ENCODE peak calls at places on chromosome 16, in eight cellular contexts. One of them, this sample, is unnamed.

GRCh38 chr16:87212026-87212425 is 105.2 kb downstream of the C16orf95 start:
- DNase-seq in right lobe of liver: no peak
- DNase-seq in A549: peak
- DNase-seq in heart left ventricle: no peak
- DNase-seq in prostate gland: no peak
- DNase-seq in Peyer's patch: no peak
- DNase-seq in breast epithelium: no peak
- DNase-seq in GM12891: no peak
- DNase-seq in this sample: no peak

GRCh38 chr16:26396511-26397235 is 670.1 kb upstream of the C16orf82 start:
- DNase-seq in Peyer's patch: no peak
- DNase-seq in breast epithelium: no peak
- DNase-seq in A549: no peak
- DNase-seq in right lobe of liver: no peak
- DNase-seq in prostate gland: no peak
- DNase-seq in GM12891: no peak
- DNase-seq in heart left ventricle: no peak
- DNase-seq in this sample: no peak

GRCh38 chr16:24869033-24869432 is 23.3 kb downstream of the SLC5A11 start:
- DNase-seq in heart left ventricle: no peak
- DNase-seq in A549: no peak
- DNase-seq in breast epithelium: no peak
- DNase-seq in right lobe of liver: no peak
- DNase-seq in Peyer's patch: no peak
- DNase-seq in GM12891: no peak
- DNase-seq in prostate gland: no peak
- DNase-seq in this sample: no peak

GRCh38 chr16:77860944-77861343 is 72.6 kb downstream of the VAT1L start:
- DNase-seq in breast epithelium: no peak
- DNase-seq in GM12891: no peak
- DNase-seq in right lobe of liver: no peak
- DNase-seq in prostate gland: no peak
- DNase-seq in heart left ventricle: no peak
- DNase-seq in Peyer's patch: no peak
- DNase-seq in A549: no peak
- DNase-seq in this sample: no peak

GRCh38 chr16:28317040-28317880 is 24.9 kb downstream of the SBK1 start:
- DNase-seq in breast epithelium: no peak
- DNase-seq in heart left ventricle: peak
- DNase-seq in right lobe of liver: peak
- DNase-seq in GM12891: peak
- DNase-seq in prostate gland: peak
- DNase-seq in Peyer's patch: peak
- DNase-seq in A549: peak
- DNase-seq in this sample: peak

GRCh38 chr16:81005644-81006471 is 827 bp downstream of the CMC2 start:
- DNase-seq in right lobe of liver: no peak
- DNase-seq in breast epithelium: no peak
- DNase-seq in heart left ventricle: peak
- DNase-seq in GM12891: no peak
- DNase-seq in prostate gland: no peak
- DNase-seq in Peyer's patch: no peak
- DNase-seq in A549: peak
- DNase-seq in this sample: no peak

GRCh38 chr16:89646906-89647305 is 10.6 kb downstream of the CHMP1A start:
- DNase-seq in breast epithelium: no peak
- DNase-seq in prostate gland: no peak
- DNase-seq in heart left ventricle: no peak
- DNase-seq in GM12891: no peak
- DNase-seq in A549: no peak
- DNase-seq in right lobe of liver: no peak
- DNase-seq in Peyer's patch: no peak
- DNase-seq in this sample: no peak

GRCh38 chr16:83212301-83212841 is 585.6 kb downstream of the CDH13 start:
- DNase-seq in heart left ventricle: no peak
- DNase-seq in right lobe of liver: no peak
- DNase-seq in A549: no peak
- DNase-seq in prostate gland: no peak
- DNase-seq in breast epithelium: no peak
- DNase-seq in GM12891: no peak
- DNase-seq in Peyer's patch: no peak
- DNase-seq in this sample: no peak

GRCh38 chr16:5584100-5584499 is 486.5 kb upstream of the EEF2KMT start:
- DNase-seq in heart left ventricle: no peak
- DNase-seq in breast epithelium: no peak
- DNase-seq in prostate gland: no peak
- DNase-seq in A549: no peak
- DNase-seq in Peyer's patch: no peak
- DNase-seq in right lobe of liver: no peak
- DNase-seq in GM12891: no peak
- DNase-seq in this sample: no peak

GRCh38 chr16:51035110-51035498 is 116.0 kb downstream of the SALL1 start:
- DNase-seq in prostate gland: no peak
- DNase-seq in Peyer's patch: no peak
- DNase-seq in GM12891: no peak
- DNase-seq in heart left ventricle: peak
- DNase-seq in breast epithelium: no peak
- DNase-seq in A549: no peak
- DNase-seq in right lobe of liver: no peak
- DNase-seq in this sample: no peak

GRCh38 chr16:83441523-83441922 is 366.3 kb upstream of the HSBP1 start:
- DNase-seq in right lobe of liver: no peak
- DNase-seq in breast epithelium: no peak
- DNase-seq in GM12891: no peak
- DNase-seq in heart left ventricle: no peak
- DNase-seq in Peyer's patch: no peak
- DNase-seq in prostate gland: no peak
- DNase-seq in A549: no peak
- DNase-seq in this sample: no peak

GRCh38 chr16:11914759-11915643 is 755 bp downstream of the GSPT1 start:
- DNase-seq in prostate gland: peak
- DNase-seq in A549: peak
- DNase-seq in breast epithelium: no peak
- DNase-seq in right lobe of liver: peak
- DNase-seq in Peyer's patch: peak
- DNase-seq in GM12891: peak
- DNase-seq in heart left ventricle: peak
- DNase-seq in this sample: peak

GRCh38 chr16:87235810-87236515 is 81.2 kb downstream of the C16orf95 start:
- DNase-seq in right lobe of liver: no peak
- DNase-seq in GM12891: peak
- DNase-seq in prostate gland: no peak
- DNase-seq in breast epithelium: no peak
- DNase-seq in Peyer's patch: no peak
- DNase-seq in heart left ventricle: no peak
- DNase-seq in A549: no peak
- DNase-seq in this sample: no peak

GRCh38 chr16:31007684-31008083 is 2.8 kb downstream of the STX1B start:
- DNase-seq in Peyer's patch: no peak
- DNase-seq in A549: no peak
- DNase-seq in GM12891: no peak
- DNase-seq in right lobe of liver: no peak
- DNase-seq in breast epithelium: no peak
- DNase-seq in prostate gland: no peak
- DNase-seq in heart left ventricle: no peak
- DNase-seq in this sample: no peak

GRCh38 chr16:67120025-67120424 is 10.3 kb downstream of the PHAF1 start:
- DNase-seq in Peyer's patch: no peak
- DNase-seq in GM12891: no peak
- DNase-seq in A549: no peak
- DNase-seq in right lobe of liver: no peak
- DNase-seq in prostate gland: no peak
- DNase-seq in heart left ventricle: no peak
- DNase-seq in breast epithelium: no peak
- DNase-seq in this sample: no peak

GRCh38 chr16:53817812-53818211 is 113.9 kb downstream of the FTO start:
- DNase-seq in breast epithelium: no peak
- DNase-seq in heart left ventricle: no peak
- DNase-seq in GM12891: no peak
- DNase-seq in A549: no peak
- DNase-seq in Peyer's patch: no peak
- DNase-seq in right lobe of liver: no peak
- DNase-seq in prostate gland: no peak
- DNase-seq in this sample: no peak

GRCh38 chr16:3825103-3825502 is 55.4 kb downstream of the CREBBP start:
- DNase-seq in heart left ventricle: no peak
- DNase-seq in Peyer's patch: no peak
- DNase-seq in right lobe of liver: no peak
- DNase-seq in GM12891: no peak
- DNase-seq in breast epithelium: no peak
- DNase-seq in A549: no peak
- DNase-seq in prostate gland: no peak
- DNase-seq in this sample: no peak

GRCh38 chr16:14050297-14051027 is 20.7 kb upstream of the MRTFB start:
- DNase-seq in breast epithelium: no peak
- DNase-seq in GM12891: no peak
- DNase-seq in right lobe of liver: no peak
- DNase-seq in A549: peak
- DNase-seq in prostate gland: no peak
- DNase-seq in heart left ventricle: no peak
- DNase-seq in Peyer's patch: no peak
- DNase-seq in this sample: no peak

GRCh38 chr16:81467072-81467471 is 22.5 kb downstream of the CMIP start:
- DNase-seq in Peyer's patch: no peak
- DNase-seq in heart left ventricle: no peak
- DNase-seq in breast epithelium: no peak
- DNase-seq in GM12891: no peak
- DNase-seq in prostate gland: no peak
- DNase-seq in A549: no peak
- DNase-seq in right lobe of liver: no peak
- DNase-seq in this sample: no peak

DNA sequence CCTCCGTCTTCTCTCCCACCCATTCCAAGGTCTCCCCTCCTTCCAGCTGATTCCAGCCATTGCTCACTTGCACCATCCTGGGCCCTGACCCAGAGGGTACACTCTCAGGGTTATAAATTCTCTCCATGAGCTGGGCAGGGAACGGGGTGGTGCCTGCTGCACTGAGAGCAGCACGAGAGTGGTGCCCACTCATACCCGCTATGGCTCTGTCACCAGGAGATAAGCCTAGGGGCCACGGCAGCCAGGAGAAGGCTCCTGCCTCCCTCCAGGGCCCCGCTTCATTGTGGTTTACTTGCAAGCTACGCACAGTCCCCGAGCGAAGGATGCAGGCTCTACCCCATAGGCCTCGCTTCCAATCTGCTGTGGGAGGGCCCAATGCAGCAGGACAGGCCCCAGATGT is 48.6 kb downstream of the VAC14 start:
- DNase-seq in A549: no peak
- DNase-seq in Peyer's patch: no peak
- DNase-seq in right lobe of liver: no peak
- DNase-seq in heart left ventricle: no peak
- DNase-seq in GM12891: no peak
- DNase-seq in prostate gland: no peak
- DNase-seq in breast epithelium: no peak
- DNase-seq in this sample: no peak
- TF ChIP-seq POLR2A in A549: no peak
- TF ChIP-seq POLR2A in Peyer's patch: no peak
- TF ChIP-seq POLR2A in right lobe of liver: no peak
- TF ChIP-seq POLR2A in heart left ventricle: no peak
- TF ChIP-seq POLR2A in GM12891: no peak
- TF ChIP-seq POLR2A in prostate gland: no peak
- TF ChIP-seq POLR2A in breast epithelium: no peak
- TF ChIP-seq POLR2A in this sample: no peak

GRCh38 chr16:10552998-10553491 is 27.4 kb downstream of the EMP2 start:
- DNase-seq in breast epithelium: no peak
- DNase-seq in GM12891: peak
- DNase-seq in A549: peak
- DNase-seq in right lobe of liver: no peak
- DNase-seq in prostate gland: no peak
- DNase-seq in heart left ventricle: peak
- DNase-seq in Peyer's patch: no peak
- DNase-seq in this sample: peak
- TF ChIP-seq POLR2A in breast epithelium: no peak
- TF ChIP-seq POLR2A in GM12891: no peak
- TF ChIP-seq POLR2A in A549: no peak
- TF ChIP-seq POLR2A in right lobe of liver: no peak
- TF ChIP-seq POLR2A in prostate gland: no peak
- TF ChIP-seq POLR2A in heart left ventricle: no peak
- TF ChIP-seq POLR2A in Peyer's patch: no peak
- TF ChIP-seq POLR2A in this sample: no peak

DNA sequence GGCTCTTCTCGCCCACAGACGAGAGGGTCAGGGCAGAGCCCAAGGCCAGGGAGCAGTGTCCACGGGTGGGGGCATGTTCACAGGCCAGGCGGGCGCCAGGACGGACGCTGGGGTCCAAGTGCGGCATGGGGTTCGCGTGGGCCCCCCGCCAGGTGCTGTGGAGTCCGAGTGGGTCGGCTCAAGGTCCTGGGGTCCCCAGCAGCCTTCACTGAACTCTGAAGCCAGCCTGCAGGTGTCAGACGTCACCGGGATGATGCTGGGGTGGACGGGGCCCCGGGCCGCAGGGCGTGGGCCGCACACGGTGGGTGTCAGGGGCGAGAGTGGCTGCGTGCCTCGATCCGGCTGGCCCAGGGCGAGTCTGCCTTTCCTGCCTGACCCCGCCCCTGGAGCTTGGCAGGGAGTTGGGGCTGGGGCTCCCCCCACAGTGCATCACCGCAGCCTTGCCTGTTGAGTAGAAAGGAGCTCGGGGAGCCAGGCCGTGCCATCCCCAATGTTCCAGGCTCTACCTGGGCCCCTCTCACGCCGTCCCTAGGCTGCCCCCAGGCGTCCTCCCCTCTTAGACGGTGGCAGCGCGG is 19.0 kb downstream of the CACNA1H start:
- DNase-seq in GM12891: no peak
- DNase-seq in A549: no peak
- DNase-seq in prostate gland: no peak
- DNase-seq in heart left ventricle: no peak
- DNase-seq in Peyer's patch: no peak
- DNase-seq in right lobe of liver: no peak
- DNase-seq in breast epithelium: no peak
- DNase-seq in this sample: no peak
- TF ChIP-seq POLR2A in GM12891: no peak
- TF ChIP-seq POLR2A in A549: no peak
- TF ChIP-seq POLR2A in prostate gland: no peak
- TF ChIP-seq POLR2A in heart left ventricle: no peak
- TF ChIP-seq POLR2A in Peyer's patch: no peak
- TF ChIP-seq POLR2A in right lobe of liver: no peak
- TF ChIP-seq POLR2A in breast epithelium: no peak
- TF ChIP-seq POLR2A in this sample: no peak

DNA sequence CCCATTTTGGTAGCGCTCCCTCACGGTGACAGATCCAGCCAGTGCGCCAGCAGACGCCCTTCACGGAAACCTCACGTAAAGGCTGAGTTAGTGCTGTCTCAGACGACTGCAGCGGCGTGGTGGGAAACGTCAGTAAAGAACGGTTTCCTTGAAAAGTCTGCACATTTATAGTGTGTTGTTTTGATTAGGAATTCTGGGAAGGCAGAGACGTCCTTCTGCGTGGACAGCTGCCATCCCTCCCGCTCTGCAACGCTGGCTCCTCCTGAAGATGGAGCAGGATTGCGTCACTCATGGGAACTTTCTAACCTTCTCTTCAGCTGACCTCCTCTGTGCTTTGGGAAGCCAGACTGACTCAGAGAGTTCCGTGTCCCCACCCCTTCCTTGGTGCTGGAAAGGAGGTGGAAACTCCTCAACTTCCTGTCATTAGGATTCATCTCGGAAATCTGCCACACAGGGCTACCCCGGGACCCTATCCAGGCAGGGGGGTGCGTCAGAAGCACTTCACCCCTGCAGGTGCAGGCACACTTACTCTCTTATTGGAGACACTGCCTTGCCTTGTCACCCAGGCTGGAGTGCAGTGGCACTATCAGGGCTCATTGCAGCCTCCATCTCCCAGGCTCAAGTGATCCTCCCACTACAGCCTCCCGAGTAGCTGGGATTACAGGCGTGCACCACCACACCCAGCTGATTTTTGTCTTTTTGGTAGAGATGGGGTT is 24.3 kb upstream of the CRISPLD2 start:
- DNase-seq in heart left ventricle: peak
- DNase-seq in prostate gland: no peak
- DNase-seq in GM12891: no peak
- DNase-seq in Peyer's patch: no peak
- DNase-seq in right lobe of liver: peak
- DNase-seq in A549: no peak
- DNase-seq in breast epithelium: no peak
- DNase-seq in this sample: no peak
- TF ChIP-seq POLR2A in heart left ventricle: no peak
- TF ChIP-seq POLR2A in prostate gland: no peak
- TF ChIP-seq POLR2A in GM12891: no peak
- TF ChIP-seq POLR2A in Peyer's patch: no peak
- TF ChIP-seq POLR2A in right lobe of liver: no peak
- TF ChIP-seq POLR2A in A549: no peak
- TF ChIP-seq POLR2A in breast epithelium: no peak
- TF ChIP-seq POLR2A in this sample: no peak

This sample was measured in GM12892.